ENCODE peak calls at places on chromosome 11, in five cellular contexts. K is MV-4-11; Y is EH; G is stimulated activated naive CD4-positive, alpha-beta T cell; V is foreskin fibroblast. Q is an unnamed sample.

GRCh38 chr11:23232652-23233051 is 372.4 kb upstream of the CCDC179 start:
- DNase-seq in G (no peak), V (no peak), K (no peak), Y (no peak), Q (no peak)

GRCh38 chr11:64747961-64748715 is 4.2 kb upstream of the RASGRP2 start:
- DNase-seq in V (peak), Y (peak), K (no peak), G (no peak), Q (no peak)

GRCh38 chr11:83051760-83052671 is 19.7 kb downstream of the RAB30 start:
- DNase-seq in Y (peak), K (no peak), G (no peak), V (peak), Q (no peak)

GRCh38 chr11:15947681-15948648 is 408.4 kb downstream of the SOX6 start:
- DNase-seq in K (no peak), Y (no peak), G (no peak), V (no peak), Q (no peak)

GRCh38 chr11:37320921-37321320 is 722.9 kb upstream of the RAG2 start:
- DNase-seq in G (no peak), V (no peak), K (no peak), Y (no peak), Q (no peak)

GRCh38 chr11:86952933-86953637 is 2.1 kb downstream of the FZD4 start:
- DNase-seq in G (no peak), V (no peak), Y (peak), K (no peak), Q (no peak)

GRCh38 chr11:126039485-126040271 is 23.0 kb downstream of the CDON start:
- DNase-seq in V (no peak), Y (no peak), G (no peak), K (no peak), Q (no peak)

GRCh38 chr11:32785262-32785661 is 9.2 kb downstream of the CCDC73 start:
- DNase-seq in V (no peak), K (no peak), Y (no peak), G (no peak), Q (no peak)

GRCh38 chr11:106389096-106389495 is 311.6 kb downstream of the AASDHPPT start:
- DNase-seq in Y (peak), G (no peak), V (peak), K (no peak), Q (no peak)

GRCh38 chr11:113202431-113202830 is 112.0 kb upstream of the TTC12 start:
- DNase-seq in V (no peak), K (no peak), Y (peak), G (no peak), Q (no peak)